ENCODE peak calls at places on chromosome 1, in nine cellular contexts. J is tibial artery; T is HL-60; K is GM23338; Z is CD8-positive, alpha-beta memory T cell; M is effector memory CD4-positive, alpha-beta T cell; P is mammary epithelial cell; N is pancreas; R is RWPE1. E is an unnamed sample.

GRCh38 chr1:180211156-180211859 is 18.8 kb upstream of the LHX4 start:
- DNase-seq in J (no peak), T (no peak), K (no peak), Z (no peak), M (no peak), P (no peak), N (no peak), R (no peak), E (no peak)

GRCh38 chr1:64047549-64047969 is 155.9 kb upstream of the UBE2U start:
- DNase-seq in J (no peak), T (no peak), K (no peak), Z (no peak), M (no peak), P (no peak), N (no peak), R (no peak), E (no peak)

GRCh38 chr1:228280961-228281591 is 73.2 kb downstream of the OBSCN start:
- DNase-seq in J (no peak), T (no peak), K (no peak), Z (no peak), M (no peak), P (no peak), N (no peak), R (no peak), E (no peak)

GRCh38 chr1:6025269-6026094 is 20.2 kb upstream of the KCNAB2 start:
- DNase-seq in J (no peak), T (no peak), K (no peak), Z (no peak), M (no peak), P (peak; percentile 83), N (no peak), R (peak; percentile 82), E (no peak)

GRCh38 chr1:109926662-109927300 is 16.1 kb downstream of the CSF1 start:
- DNase-seq in J (no peak), T (no peak), K (no peak), Z (no peak), M (no peak), P (peak; percentile 51), N (no peak), R (peak; percentile 25), E (peak; percentile 41)

GRCh38 chr1:7235871-7236472 is 450.7 kb downstream of the CAMTA1 start:
- DNase-seq in J (no peak), T (no peak), K (no peak), Z (no peak), M (no peak), P (no peak), N (no peak), R (no peak), E (no peak)

GRCh38 chr1:67355745-67356424 is 48.2 kb downstream of the IL12RB2 start:
- DNase-seq in J (no peak), T (no peak), K (no peak), Z (no peak), M (no peak), P (peak; percentile 94), N (no peak), R (peak; percentile 79), E (no peak)

GRCh38 chr1:233364695-233365539 is 37.4 kb downstream of the MAP3K21 start:
- DNase-seq in J (no peak), T (no peak), K (peak; percentile 20), Z (no peak), M (no peak), P (no peak), N (no peak), R (peak; percentile 16), E (no peak)

GRCh38 chr1:161131721-161132409 is 602 bp downstream of the DEDD start:
- DNase-seq in J (no peak), T (no peak), K (peak; percentile 22), Z (no peak), M (no peak), P (peak; percentile 30), N (no peak), R (peak; percentile 36), E (no peak)

DNA sequence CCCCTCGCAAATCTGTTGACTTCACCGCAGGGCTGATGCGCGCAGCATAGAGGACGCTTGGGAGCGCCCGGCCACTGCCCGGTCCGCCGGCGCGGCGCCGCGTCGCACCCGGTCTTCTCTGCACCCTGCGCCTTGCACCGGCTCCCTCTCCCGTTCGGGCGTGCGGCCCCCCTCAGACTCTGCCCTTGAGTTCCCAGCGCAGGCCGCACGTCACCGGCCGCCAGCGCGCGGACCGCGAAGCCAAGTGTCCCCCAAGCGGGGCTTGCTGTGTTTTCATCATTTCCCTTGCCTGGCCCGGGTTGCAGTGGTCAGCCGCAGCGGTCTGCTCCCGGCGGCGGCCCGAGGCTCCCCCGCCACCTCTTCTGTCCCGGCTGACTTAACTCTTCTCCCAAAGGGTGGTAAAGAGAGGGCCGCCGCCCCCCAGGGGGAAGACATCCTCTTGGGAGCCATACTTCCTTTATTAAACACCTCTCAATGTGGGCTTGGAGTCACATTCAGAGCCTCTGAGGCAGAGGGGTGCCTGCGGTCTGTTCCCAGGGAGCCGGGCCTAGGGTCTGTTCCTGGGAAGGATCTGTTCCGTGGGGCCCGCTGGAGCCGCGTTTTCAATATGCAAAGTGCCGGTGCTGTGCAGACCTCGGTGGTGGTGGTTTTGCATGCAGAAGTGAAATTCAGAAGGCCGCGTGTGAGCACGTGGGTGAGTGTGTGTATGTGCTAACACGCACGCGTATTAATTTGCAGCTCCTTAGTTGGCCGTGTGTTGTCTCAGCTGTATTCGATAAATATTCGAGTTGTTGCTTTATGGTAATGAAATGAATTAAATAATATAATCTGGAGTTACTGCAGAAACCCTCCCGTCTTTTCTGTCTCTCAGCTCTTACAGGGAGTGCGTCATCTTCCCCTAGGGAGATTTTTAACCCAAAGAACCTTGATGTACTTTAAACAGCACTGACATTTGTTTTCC is 17.6 kb downstream of the PBX1 start:
- DNase-seq in J (no peak), T (no peak), K (peak; percentile 70), Z (no peak), M (no peak), P (no peak), N (no peak), R (no peak), E (peak; percentile 66)
- H3K27ac ChIP-seq in J (peak overlapping the region; percentile 80), T (no peak overlapping the region), K (peak overlapping the region; percentile 91), Z (no peak overlapping the region), M (no peak overlapping the region), P (no peak overlapping the region), N (no peak overlapping the region), R (no peak overlapping the region), E (peak overlapping the region; percentile 88)

DNA sequence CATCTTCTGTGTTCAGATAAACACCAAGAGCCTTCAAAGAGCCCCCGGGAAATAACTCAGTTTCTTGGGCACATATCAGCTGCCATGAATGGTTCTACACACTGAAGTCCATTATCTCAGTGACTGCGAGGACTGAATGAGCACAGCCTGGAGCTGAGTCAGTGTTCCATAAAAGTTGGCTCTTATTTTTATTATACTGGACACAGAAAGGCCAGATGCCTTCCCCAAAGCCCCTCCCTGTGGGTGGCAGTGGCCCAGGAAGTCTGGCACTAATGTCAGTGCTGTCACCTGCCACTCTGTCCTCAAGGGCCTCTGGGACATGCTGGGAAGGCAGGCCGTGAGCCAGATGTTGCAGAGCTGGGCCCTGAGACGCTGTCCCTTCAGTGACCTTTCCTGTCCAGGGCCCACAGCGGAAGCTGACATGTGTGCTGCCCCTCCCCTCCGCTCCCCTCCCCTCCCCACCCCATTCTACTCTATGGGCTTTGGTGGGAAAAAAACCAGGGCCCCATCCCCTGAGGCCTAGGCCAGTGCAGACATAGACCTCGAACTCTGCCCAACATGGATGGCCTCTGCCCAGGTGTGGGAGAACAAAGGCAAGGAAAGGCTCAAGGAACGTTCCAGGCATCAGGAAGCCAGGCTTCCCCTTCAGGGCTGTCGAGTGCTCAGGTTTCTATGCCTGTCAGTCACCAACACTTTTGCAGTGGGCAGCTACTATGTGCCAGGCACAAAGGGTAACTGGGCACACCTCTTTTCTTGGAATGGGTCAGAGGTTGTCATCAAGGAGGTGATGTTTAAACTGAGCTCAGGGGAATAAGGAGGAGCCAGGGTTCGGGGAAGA is 22.4 kb upstream of the NPPB start:
- DNase-seq in J (no peak), T (no peak), K (no peak), Z (no peak), M (no peak), P (no peak), N (no peak), R (no peak), E (no peak)
- H3K27ac ChIP-seq in J (no peak overlapping the region), T (no peak overlapping the region), K (no peak overlapping the region), Z (peak overlapping the region; percentile 31), M (no peak overlapping the region), P (no peak overlapping the region), N (no peak overlapping the region), R (no peak overlapping the region), E (no peak overlapping the region)

GRCh38 chr1:31421404-31422040 is 8.5 kb downstream of the SERINC2 start:
- DNase-seq in J (no peak), T (peak; percentile 31), K (peak; percentile 81), Z (no peak), M (no peak), P (peak; percentile 27), N (no peak), R (no peak), E (peak; percentile 14)

GRCh38 chr1:31420716-31421115 is 7.7 kb downstream of the SERINC2 start:
- DNase-seq in J (no peak), T (no peak), K (no peak), Z (no peak), M (no peak), P (no peak), N (no peak), R (no peak), E (no peak)

GRCh38 chr1:31423418-31423947 is 10.5 kb downstream of the SERINC2 start:
- DNase-seq in J (no peak), T (peak; percentile 66), K (no peak), Z (no peak), M (no peak), P (no peak), N (no peak), R (no peak), E (no peak)

GRCh38 chr1:31424568-31424967 is 11.6 kb downstream of the SERINC2 start:
- DNase-seq in J (no peak), T (no peak), K (no peak), Z (no peak), M (no peak), P (no peak), N (no peak), R (no peak), E (no peak)

DNA sequence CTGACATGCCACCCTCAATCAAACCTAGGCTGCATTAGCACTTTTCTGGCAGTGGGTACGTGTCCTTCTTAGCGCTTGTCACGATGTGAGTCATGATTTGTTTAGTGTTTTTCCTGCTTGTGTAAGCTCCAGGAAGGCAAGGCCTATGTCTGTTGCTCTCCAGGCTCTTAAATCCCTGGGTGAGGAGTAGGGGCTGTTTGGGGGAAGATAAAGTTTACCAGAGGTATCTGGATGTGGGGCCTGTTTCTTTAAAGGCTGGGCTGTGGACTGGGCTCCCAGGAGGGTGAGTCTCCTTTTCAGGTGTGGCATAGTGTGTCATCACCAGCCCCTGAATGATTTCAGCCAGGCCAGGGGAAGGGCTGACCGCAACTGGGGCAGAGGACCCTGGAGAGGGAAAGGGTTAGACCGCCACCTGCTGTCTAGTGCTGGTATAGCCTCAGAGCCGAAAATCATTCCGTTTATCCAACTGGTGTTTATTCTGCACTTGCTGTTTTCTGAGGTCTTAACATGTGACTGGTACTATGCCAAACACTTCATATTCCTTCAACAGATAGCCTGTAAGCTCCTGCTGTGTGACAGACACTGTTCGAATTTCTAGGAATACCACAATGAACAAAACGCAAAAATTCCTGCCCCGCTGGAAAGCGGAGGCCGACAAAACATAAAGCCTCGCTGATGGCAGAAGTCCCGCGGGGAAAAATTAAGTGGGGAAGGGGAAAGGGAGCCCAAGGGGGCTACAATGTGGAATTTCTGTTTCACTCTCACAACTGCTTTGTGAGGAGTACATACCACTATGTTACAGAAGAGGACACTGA is 9.7 kb downstream of the SERINC2 start:
- DNase-seq in J (peak; percentile 52), T (peak; percentile 74), K (peak; percentile 83), Z (peak; percentile 33), M (peak; percentile 20), P (peak; percentile 95), N (peak; percentile 79), R (peak; percentile 94), E (peak; percentile 48)
- H3K27ac ChIP-seq in J (no peak overlapping the region), T (no peak overlapping the region), K (no peak overlapping the region), Z (no peak overlapping the region), M (no peak overlapping the region), P (peak overlapping the region; percentile 85), N (peak overlapping the region; percentile 16), R (peak overlapping the region; percentile 87), E (no peak overlapping the region)

GRCh38 chr1:16621300-16621658 is 7.9 kb upstream of the NBPF1 start:
- DNase-seq in J (no peak), T (no peak), K (peak; percentile 23), Z (no peak), M (no peak), P (no peak), N (no peak), R (no peak), E (no peak)
- H3K27ac ChIP-seq in J (no peak overlapping the region), T (no peak overlapping the region), K (no peak overlapping the region), Z (no peak overlapping the region), M (no peak overlapping the region), P (no peak overlapping the region), N (no peak overlapping the region), R (peak overlapping the region; percentile 19), E (no peak overlapping the region)